ENCODE peak calls at places on chromosomes 16 and 17, in eight cellular contexts. N is H7; T is stimulated activated CD4-positive, alpha-beta T cell treated with anti-CD3 and anti-CD28 coated beads, Interleukin-1b, Interleukin-23, amount 100 ng/mL, for 1 hour; G is stimulated activated CD8-positive, alpha-beta memory T cell treated with anti-CD3 and anti-CD28 coated beads, Interleukin-7, amount 100 ng/mL, for 1 hour; L is activated naive CD4-positive, alpha-beta T cell; B is activated gamma-delta T cell treated with anti-CD3 and anti-CD28 coated beads, Interleukin-2, amount 50 U/mL, for 16 hours; C is effector memory CD4-positive, alpha-beta T cell; U is M059J. Z is an unnamed sample.

GRCh38 chr16:11682655-11683096 is 14.4 kb downstream of the SNN start:
- DNase-seq in C (no peak), L (no peak), T (no peak), G (no peak), N (no peak), U (peak), B (no peak), Z (no peak)

GRCh38 chr17:9195961-9196668 is 174.8 kb downstream of the NTN1 start:
- DNase-seq in C (no peak), N (peak), T (no peak), B (no peak), L (no peak), U (no peak), G (no peak), Z (no peak)

GRCh38 chr17:57927048-57927723 is 28.0 kb downstream of the CUEDC1 start:
- DNase-seq in T (no peak), G (no peak), L (no peak), C (no peak), B (no peak), N (peak), U (peak), Z (no peak)

GRCh38 chr17:27956601-27957445 is 63.7 kb upstream of the LYRM9 start:
- DNase-seq in U (no peak), G (no peak), B (no peak), N (no peak), C (no peak), T (no peak), L (no peak), Z (no peak)

GRCh38 chr17:50325906-50326305 is 20.0 kb upstream of the XYLT2 start:
- DNase-seq in U (no peak), C (no peak), N (no peak), T (no peak), L (no peak), B (no peak), G (no peak), Z (no peak)

GRCh38 chr16:1706386-1707192 is 594 bp downstream of the MAPK8IP3 start:
- DNase-seq in U (peak), N (peak), T (peak), L (peak), G (no peak), C (no peak), B (peak), Z (peak)

GRCh38 chr17:58966208-58966607 is 140.5 kb downstream of the TRIM37 start:
- DNase-seq in N (no peak), G (no peak), U (no peak), T (no peak), L (no peak), C (no peak), B (no peak), Z (no peak)

GRCh38 chr16:57997528-57998265 is 2.8 kb downstream of the ZNF319 start:
- DNase-seq in B (no peak), N (no peak), G (no peak), T (no peak), C (no peak), L (no peak), U (no peak), Z (no peak)

GRCh38 chr17:79793924-79794304 is 3.0 kb downstream of the CBX8 start:
- DNase-seq in L (no peak), U (peak), T (no peak), B (no peak), C (no peak), G (no peak), N (peak), Z (no peak)

GRCh38 chr16:81445143-81445922 is 725 bp downstream of the CMIP start:
- DNase-seq in U (peak), T (no peak), L (peak), B (no peak), C (peak), N (peak), G (no peak), Z (peak)

GRCh38 chr17:42577532-42578281 is at the start of gene PSMC3IP:
- DNase-seq in B (peak), U (peak), C (peak), N (peak), T (peak), G (peak), L (peak), Z (peak)

GRCh38 chr16:58010886-58011285 is 9.7 kb downstream of the USB1 start:
- DNase-seq in G (no peak), U (no peak), T (no peak), L (no peak), C (no peak), N (no peak), B (no peak), Z (no peak)

GRCh38 chr16:29757950-29758466 is 12.2 kb upstream of the C16orf54 start:
- DNase-seq in G (no peak), C (no peak), N (no peak), L (no peak), B (no peak), U (no peak), T (no peak), Z (no peak)

GRCh38 chr17:9522074-9522473 is 53.5 kb downstream of the STX8 start:
- DNase-seq in T (no peak), L (no peak), C (no peak), N (peak), G (no peak), U (peak), B (no peak), Z (no peak)

GRCh38 chr17:19812407-19812806 is 55.3 kb downstream of the ULK2 start:
- DNase-seq in G (no peak), L (no peak), N (no peak), B (no peak), U (peak), C (no peak), T (no peak), Z (no peak)

GRCh38 chr17:45155029-45155428 is 6.6 kb upstream of the HEXIM2 start:
- DNase-seq in G (no peak), L (no peak), N (no peak), T (no peak), B (no peak), C (no peak), U (peak), Z (no peak)

GRCh38 chr16:81863630-81864352 is 84.7 kb downstream of the PLCG2 start:
- DNase-seq in U (no peak), G (no peak), N (peak), L (no peak), T (no peak), C (no peak), B (no peak), Z (no peak)

GRCh38 chr16:24497405-24497804 is 42.0 kb upstream of the RBBP6 start:
- DNase-seq in U (peak), N (no peak), G (no peak), L (no peak), T (no peak), B (no peak), C (no peak), Z (no peak)

GRCh38 chr16:70396209-70396904 is 42.5 kb downstream of the ST3GAL2 start:
- DNase-seq in N (peak), L (no peak), U (peak), T (no peak), C (no peak), G (no peak), B (no peak), Z (no peak)

GRCh38 chr17:68460096-68460495 is 2.8 kb upstream of the WIPI1 start:
- DNase-seq in C (no peak), T (no peak), L (no peak), G (no peak), U (no peak), N (no peak), B (no peak), Z (no peak)

GRCh38 chr17:76888661-76889060 is 20.5 kb downstream of the MGAT5B start:
- DNase-seq in T (no peak), N (peak), B (no peak), C (no peak), G (no peak), U (no peak), L (no peak), Z (no peak)

GRCh38 chr17:18146980-18147379 is 36.6 kb upstream of the ALKBH5 start:
- DNase-seq in N (no peak), G (no peak), L (no peak), B (no peak), U (no peak), T (no peak), C (no peak), Z (no peak)

GRCh38 chr16:2072926-2073325 is 25.1 kb downstream of the TSC2 start:
- DNase-seq in C (no peak), L (no peak), G (no peak), U (no peak), N (no peak), B (no peak), T (no peak), Z (no peak)

GRCh38 chr17:63029520-63029919 is 63.5 kb downstream of the TANC2 start:
- DNase-seq in L (no peak), T (no peak), G (no peak), C (no peak), B (no peak), N (no peak), U (peak), Z (no peak)